ENCODE peak calls at places on chromosome 17, in six cellular contexts. N is H7, I is GM04504, Z is hypothalamus, X is AG04450, S is HCEC 1CT. H is an unnamed sample.

GRCh38 chr17:44920565-44920940 is 5.3 kb upstream of the GFAP start:
- DNase-seq in N (no peak), I (no peak), Z (no peak), X (no peak), S (no peak), H (no peak)

GRCh38 chr17:7839890-7840260 is 5.9 kb downstream of the KDM6B start:
- DNase-seq in N (peak; percentile 21), I (no peak), Z (no peak), X (no peak), S (peak; percentile 52), H (no peak)

GRCh38 chr17:32310927-32311568 is 30.9 kb downstream of the C17orf75 start:
- DNase-seq in N (peak; percentile 64), I (no peak), Z (no peak), X (no peak), S (no peak), H (no peak)

GRCh38 chr17:6392609-6393367 is 42.1 kb downstream of the AIPL1 start:
- DNase-seq in N (no peak), I (no peak), Z (no peak), X (no peak), S (no peak), H (no peak)

GRCh38 chr17:2939714-2940351 is 123.6 kb downstream of the OR1D5 start:
- DNase-seq in N (no peak), I (no peak), Z (peak; percentile 39), X (no peak), S (no peak), H (no peak)

GRCh38 chr17:73335591-73336503 is 24.0 kb upstream of the CDC42EP4 start:
- DNase-seq in N (peak; percentile 47), I (no peak), Z (no peak), X (no peak), S (no peak), H (no peak)

GRCh38 chr17:16938496-16939270 is 33.2 kb downstream of the TNFRSF13B start:
- DNase-seq in N (no peak), I (no peak), Z (no peak), X (no peak), S (no peak), H (no peak)

GRCh38 chr17:3935825-3936355 is 19.6 kb upstream of the P2RX1 start:
- DNase-seq in N (no peak), I (no peak), Z (no peak), X (peak; percentile 32), S (peak; percentile 20), H (peak; percentile 36)

GRCh38 chr17:30961213-30962188 is 9.3 kb upstream of the RNF135 start:
- DNase-seq in N (peak; percentile 47), I (no peak), Z (no peak), X (no peak), S (no peak), H (no peak)

GRCh38 chr17:35373532-35373983 is at the start of gene SLFN11:
- DNase-seq in N (peak; percentile 51), I (peak; percentile 76), Z (peak; percentile 38), X (peak; percentile 93), S (peak; percentile 97), H (peak; percentile 94)

GRCh38 chr17:35242805-35243458 is at the start of gene SLFN5:
- DNase-seq in N (peak; percentile 95), I (peak; percentile 85), Z (peak; percentile 86), X (peak; percentile 87), S (peak; percentile 84), H (peak; percentile 96)

GRCh38 chr17:42050360-42051012 is at the start of gene C17orf113:
- DNase-seq in N (peak; percentile 94), I (no peak), Z (peak; percentile 48), X (no peak), S (peak; percentile 27), H (peak; percentile 59)

GRCh38 chr17:8720596-8720995 is 24.0 kb downstream of the CCDC42 start:
- DNase-seq in N (no peak), I (no peak), Z (no peak), X (no peak), S (no peak), H (no peak)

GRCh38 chr17:40086150-40087044 is 14.0 kb downstream of the NR1D1 start:
- DNase-seq in N (peak; percentile 97), I (no peak), Z (peak; percentile 48), X (no peak), S (peak; percentile 30), H (peak; percentile 75)

GRCh38 chr17:17581509-17581908 is 10.0 kb downstream of the PEMT start:
- DNase-seq in N (peak; percentile 38), I (no peak), Z (no peak), X (no peak), S (no peak), H (no peak)

GRCh38 chr17:17877548-17878358 is 41.0 kb upstream of the SREBF1 start:
- DNase-seq in N (peak; percentile 81), I (no peak), Z (no peak), X (peak; percentile 67), S (no peak), H (peak; percentile 92)

GRCh38 chr17:27380551-27380950 is 75.7 kb upstream of the KSR1 start:
- DNase-seq in N (peak; percentile 30), I (no peak), Z (no peak), X (no peak), S (no peak), H (peak; percentile 12)

GRCh38 chr17:78442648-78443128 is 64.2 kb downstream of the PGS1 start:
- DNase-seq in N (no peak), I (no peak), Z (no peak), X (peak; percentile 34), S (no peak), H (peak; percentile 40)

H was measured in dermis blood vessel endothelial cell.